ENCODE peak calls at places on chromosomes 1 and 21, in six cellular contexts. P is PC-9, M is left lung, V is WERI-Rb-1, C is cardiac muscle cell, S is upper lobe of right lung. F is an unnamed sample.

GRCh38 chr1:109935451-109935900 is 24.8 kb downstream of the CSF1 start:
- DNase-seq in M (no peak), P (no peak), S (peak; percentile 31), C (no peak), V (no peak), F (no peak)

GRCh38 chr1:48691429-48692001 is 85.2 kb downstream of the BEND5 start:
- DNase-seq in P (no peak), M (no peak), S (no peak), V (no peak), C (no peak), F (no peak)

GRCh38 chr1:234478152-234478480 is 863 bp downstream of the TARBP1 start:
- DNase-seq in C (peak; percentile 73), V (peak; percentile 89), M (peak; percentile 92), S (peak; percentile 90), P (peak; percentile 46), F (no peak)

GRCh38 chr1:29854700-29855276 is 618.5 kb downstream of the PTPRU start:
- DNase-seq in V (no peak), S (no peak), P (no peak), M (no peak), C (no peak), F (no peak)

GRCh38 chr1:20198918-20199317 is 12.6 kb upstream of the PLA2G2C start:
- DNase-seq in V (no peak), S (no peak), M (no peak), C (no peak), P (no peak), F (no peak)

GRCh38 chr1:203559523-203559922 is 65.6 kb downstream of the OPTC start:
- DNase-seq in M (no peak), S (no peak), P (no peak), V (no peak), C (no peak), F (no peak)

GRCh38 chr1:169305356-169305755 is 62.2 kb downstream of the NME7 start:
- DNase-seq in S (no peak), P (no peak), V (no peak), C (no peak), M (no peak), F (no peak)

GRCh38 chr1:184051138-184051484 is 419 bp upstream of the TSEN15 start:
- DNase-seq in M (no peak), S (no peak), V (no peak), P (no peak), C (no peak), F (no peak)

GRCh38 chr1:242828828-242829227 is 304.3 kb upstream of the PLD5 start:
- DNase-seq in C (no peak), S (no peak), M (no peak), P (no peak), V (no peak), F (no peak)

DNA sequence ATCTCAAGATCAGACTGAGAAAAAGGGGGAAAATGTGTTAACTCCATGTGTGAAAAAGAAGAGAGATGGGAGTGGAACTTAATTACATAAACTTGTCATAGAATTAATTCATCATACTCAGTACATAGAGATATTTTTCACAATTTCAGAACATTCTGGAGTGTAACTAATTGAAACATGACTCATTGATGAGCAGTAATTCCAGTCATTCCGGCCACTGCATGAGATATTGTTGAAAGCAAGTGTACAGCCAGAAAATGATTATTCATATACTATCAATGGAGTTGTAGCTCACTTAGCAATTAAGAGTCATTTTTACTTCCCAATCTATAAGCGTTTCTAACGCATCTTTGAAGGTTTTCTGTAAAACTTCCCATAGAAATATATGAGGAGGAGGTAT is 739.3 kb downstream of the LTN1 start:
- DNase-seq in C (no peak), V (no peak), M (no peak), S (no peak), P (no peak), F (no peak)
- H3K27me3 ChIP-seq in C (no peaks in the 10 kb centered on the region), V (peaks cover 44% of the 10 kb centered on the region), M (no peaks in the 10 kb centered on the region), S (no peaks in the 10 kb centered on the region), P (no peaks in the 10 kb centered on the region), F (no peaks in the 10 kb centered on the region)

GRCh38 chr1:46001087-46001785 is 131.2 kb downstream of the PIK3R3 start:
- DNase-seq in M (no peak), C (no peak), V (no peak), S (no peak), P (no peak), F (no peak)

GRCh38 chr1:46005594-46005993 is 126.8 kb downstream of the PIK3R3 start:
- DNase-seq in M (no peak), C (no peak), P (no peak), V (no peak), S (no peak), F (no peak)

GRCh38 chr1:46003315-46003714 is 129.1 kb downstream of the PIK3R3 start:
- DNase-seq in S (peak; percentile 82), P (no peak), V (no peak), C (no peak), M (peak; percentile 80), F (no peak)

GRCh38 chr1:46002751-46003150 is 129.7 kb downstream of the PIK3R3 start:
- DNase-seq in M (no peak), P (no peak), C (no peak), S (no peak), V (no peak), F (no peak)

DNA sequence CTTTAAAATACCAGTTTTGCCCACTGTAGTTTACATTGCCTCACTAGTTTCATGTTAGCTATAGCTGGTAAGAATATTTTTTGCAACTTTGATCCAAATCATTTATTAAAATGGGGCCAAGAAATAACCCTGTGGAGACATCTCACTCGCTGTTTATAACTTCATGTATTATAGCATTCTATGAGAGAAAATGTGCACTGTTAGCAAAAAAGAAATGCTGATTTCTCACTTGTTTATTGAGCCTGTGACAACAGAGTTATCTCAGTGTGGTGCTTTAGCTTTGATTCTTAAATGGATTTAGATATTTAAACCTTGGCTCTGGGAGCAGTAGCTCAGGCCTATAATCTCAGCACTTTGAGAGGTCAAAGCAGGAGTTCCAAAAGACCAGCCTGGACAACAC is 127.9 kb downstream of the PIK3R3 start:
- DNase-seq in S (no peak), M (no peak), V (no peak), P (no peak), C (no peak), F (no peak)
- TF ChIP-seq CTCF in S (no peak), M (no peak), V (no peak), P (no peak), C (no peak), F (no peak)

GRCh38 chr1:181134543-181135461 is 46.3 kb downstream of the IER5 start:
- DNase-seq in P (peak; percentile 92), M (peak; percentile 84), V (peak; percentile 62), S (peak; percentile 84), C (no peak), F (no peak)
- H3K4me3 ChIP-seq in P (peak overlapping the region; percentile 26), M (no peak overlapping the region), V (no peak overlapping the region), S (peak overlapping the region; percentile 12), C (no peak overlapping the region), F (no peak overlapping the region)

GRCh38 chr1:114155756-114156155 is 2.1 kb upstream of the SYT6 start:
- DNase-seq in V (no peak), C (no peak), P (no peak), M (no peak), S (no peak), F (no peak)
- H3K27me3 ChIP-seq in V (peaks cover 61% of the 10 kb centered on the region), C (peaks cover 69% of the 10 kb centered on the region), P (peaks cover 4% of the 10 kb centered on the region), M (peaks cover 77% of the 10 kb centered on the region), S (peaks cover 67% of the 10 kb centered on the region), F (peaks cover 67% of the 10 kb centered on the region)

GRCh38 chr1:28836421-28836956 is 24.5 kb downstream of the OPRD1 start:
- DNase-seq in V (no peak), C (no peak), P (no peak), M (no peak), S (no peak), F (no peak)

GRCh38 chr1:28835237-28835650 is 23.3 kb downstream of the OPRD1 start:
- DNase-seq in V (peak; percentile 20), C (no peak), S (no peak), M (no peak), P (no peak), F (no peak)

GRCh38 chr1:28840928-28841544 is 29.1 kb downstream of the OPRD1 start:
- DNase-seq in M (no peak), C (no peak), V (no peak), S (no peak), P (no peak), F (no peak)
- TF ChIP-seq CTCF in M (no peak), C (no peak), V (peak; percentile 26), S (no peak), P (no peak), F (no peak)